ENCODE peak calls at places on chromosomes 13 and 19, in five cellular contexts. One of them, this sample, is unnamed.

GRCh38 chr19:14475251-14476073 is at the start of gene PTGER1:
- DNase-seq in H1: no peak
- DNase-seq in fibroblast of villous mesenchyme: peak
- DNase-seq in astrocyte: no peak
- DNase-seq in body of pancreas: no peak
- DNase-seq in this sample: no peak

GRCh38 chr13:106182404-106182803 is 353.1 kb downstream of the EFNB2 start:
- DNase-seq in H1: no peak
- DNase-seq in fibroblast of villous mesenchyme: peak
- DNase-seq in astrocyte: peak
- DNase-seq in body of pancreas: no peak
- DNase-seq in this sample: no peak

GRCh38 chr19:19817357-19817756 is 4.2 kb downstream of the ZNF506 start:
- DNase-seq in H1: no peak
- DNase-seq in fibroblast of villous mesenchyme: no peak
- DNase-seq in astrocyte: no peak
- DNase-seq in body of pancreas: no peak
- DNase-seq in this sample: no peak

GRCh38 chr19:1163934-1164683 is 10.0 kb downstream of the SBNO2 start:
- DNase-seq in fibroblast of villous mesenchyme: no peak
- DNase-seq in astrocyte: no peak
- DNase-seq in H1: no peak
- DNase-seq in body of pancreas: no peak
- DNase-seq in this sample: peak

GRCh38 chr13:49645451-49645850 is 17.1 kb downstream of the ARL11 start:
- DNase-seq in astrocyte: no peak
- DNase-seq in body of pancreas: no peak
- DNase-seq in fibroblast of villous mesenchyme: peak
- DNase-seq in H1: no peak
- DNase-seq in this sample: no peak

GRCh38 chr13:41960700-41961697 is at the start of gene VWA8:
- DNase-seq in H1: peak
- DNase-seq in fibroblast of villous mesenchyme: peak
- DNase-seq in body of pancreas: peak
- DNase-seq in astrocyte: peak
- DNase-seq in this sample: peak

GRCh38 chr13:51178456-51179074 is 43.6 kb upstream of the FAM124A start:
- DNase-seq in fibroblast of villous mesenchyme: no peak
- DNase-seq in body of pancreas: no peak
- DNase-seq in H1: no peak
- DNase-seq in astrocyte: no peak
- DNase-seq in this sample: no peak

GRCh38 chr19:39384839-39385568 is 5.9 kb downstream of the PAF1 start:
- DNase-seq in body of pancreas: no peak
- DNase-seq in H1: no peak
- DNase-seq in fibroblast of villous mesenchyme: no peak
- DNase-seq in astrocyte: no peak
- DNase-seq in this sample: no peak

GRCh38 chr13:24693862-24694471 is 13.8 kb downstream of the ATP12A start:
- DNase-seq in H1: no peak
- DNase-seq in body of pancreas: peak
- DNase-seq in fibroblast of villous mesenchyme: peak
- DNase-seq in astrocyte: no peak
- DNase-seq in this sample: peak

GRCh38 chr13:23679214-23679613 is 109.0 kb downstream of the TNFRSF19 start:
- DNase-seq in H1: no peak
- DNase-seq in astrocyte: peak
- DNase-seq in body of pancreas: peak
- DNase-seq in fibroblast of villous mesenchyme: peak
- DNase-seq in this sample: no peak

GRCh38 chr19:53909471-53910169 is 542 bp downstream of the CACNG7 start:
- DNase-seq in fibroblast of villous mesenchyme: no peak
- DNase-seq in body of pancreas: no peak
- DNase-seq in astrocyte: no peak
- DNase-seq in H1: no peak
- DNase-seq in this sample: no peak

GRCh38 chr19:53908106-53908932 is 759 bp upstream of the CACNG7 start:
- DNase-seq in astrocyte: peak
- DNase-seq in H1: no peak
- DNase-seq in fibroblast of villous mesenchyme: peak
- DNase-seq in body of pancreas: peak
- DNase-seq in this sample: no peak

GRCh38 chr19:53907690-53908089 is 1.4 kb upstream of the CACNG7 start:
- DNase-seq in body of pancreas: no peak
- DNase-seq in fibroblast of villous mesenchyme: no peak
- DNase-seq in H1: no peak
- DNase-seq in astrocyte: no peak
- DNase-seq in this sample: no peak

GRCh38 chr19:53908933-53909415 is at the start of gene CACNG7:
- DNase-seq in body of pancreas: no peak
- DNase-seq in astrocyte: no peak
- DNase-seq in H1: no peak
- DNase-seq in fibroblast of villous mesenchyme: no peak
- DNase-seq in this sample: no peak

DNA sequence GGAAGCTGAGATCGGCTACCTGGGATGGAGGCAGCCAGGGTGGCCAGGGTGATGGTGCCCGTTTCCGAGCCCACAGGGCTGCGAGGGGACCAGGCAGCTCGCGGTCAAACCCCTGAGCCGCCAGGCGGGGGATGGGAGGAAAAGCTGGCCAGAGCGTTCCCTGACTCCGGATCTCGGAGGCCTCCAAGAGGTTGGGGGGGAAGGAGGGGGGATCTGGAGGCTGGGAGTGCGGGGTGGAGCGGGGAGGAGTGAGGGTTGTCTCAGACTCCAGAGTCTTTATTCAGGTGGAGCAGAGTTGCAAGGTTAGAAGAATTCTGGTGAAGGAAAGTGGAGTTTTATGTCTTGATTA is 1.1 kb downstream of the CACNG7 start:
- DNase-seq in fibroblast of villous mesenchyme: no peak
- DNase-seq in body of pancreas: no peak
- DNase-seq in astrocyte: no peak
- DNase-seq in H1: no peak
- DNase-seq in this sample: no peak
- H3K4me3 ChIP-seq in fibroblast of villous mesenchyme: peak
- H3K4me3 ChIP-seq in body of pancreas: no peak
- H3K4me3 ChIP-seq in astrocyte: peak
- H3K4me3 ChIP-seq in H1: peak
- H3K4me3 ChIP-seq in this sample: no peak

DNA sequence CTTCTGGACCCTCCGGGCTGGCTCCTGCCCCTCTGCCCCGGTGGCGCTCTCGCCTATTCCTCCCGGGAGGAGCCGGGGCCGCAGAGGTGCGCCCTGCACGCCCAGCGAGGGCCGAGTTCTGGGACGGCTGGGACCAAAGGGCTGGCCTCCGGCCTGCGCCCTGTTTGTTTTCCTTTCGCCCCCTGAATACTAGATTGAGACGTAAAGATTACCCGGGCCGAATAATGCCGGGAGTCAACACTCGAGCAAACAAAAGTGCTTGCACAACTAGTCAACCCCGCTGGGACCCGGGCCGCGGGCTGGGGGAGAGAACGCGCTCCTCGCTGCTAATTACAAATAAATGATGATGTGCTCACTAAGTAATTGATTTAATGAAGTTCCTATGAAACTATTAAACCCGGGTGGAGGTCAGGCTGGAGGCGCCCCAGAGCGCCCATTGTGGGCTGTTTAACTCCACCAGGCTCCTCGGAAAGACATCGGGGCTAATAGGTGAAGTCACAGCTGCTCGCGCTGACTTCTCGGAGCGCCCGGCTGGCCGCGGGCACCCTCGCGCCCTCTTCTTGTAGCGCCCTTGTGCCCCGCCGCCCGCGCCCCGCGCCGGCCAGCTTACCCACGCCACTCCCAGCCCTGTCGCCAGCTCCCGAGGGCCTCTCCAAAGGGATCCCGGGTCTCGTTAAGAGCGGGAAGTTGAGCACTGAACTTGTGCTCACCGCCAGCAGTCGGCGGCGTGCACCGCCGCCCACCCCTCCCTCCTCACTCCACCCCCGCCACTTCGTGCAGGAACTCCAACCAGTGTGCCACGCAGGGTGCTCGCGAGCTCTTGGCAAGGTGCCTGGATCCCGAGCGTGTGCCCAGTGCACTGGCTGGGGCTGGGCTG is 14.9 kb downstream of the ZIC5 start:
- DNase-seq in body of pancreas: no peak
- DNase-seq in H1: no peak
- DNase-seq in astrocyte: no peak
- DNase-seq in fibroblast of villous mesenchyme: no peak
- DNase-seq in this sample: no peak
- H3K4me3 ChIP-seq in body of pancreas: no peak
- H3K4me3 ChIP-seq in H1: peak
- H3K4me3 ChIP-seq in astrocyte: peak
- H3K4me3 ChIP-seq in fibroblast of villous mesenchyme: no peak
- H3K4me3 ChIP-seq in this sample: no peak

GRCh38 chr13:30572859-30573275 is 44.9 kb upstream of the USPL1 start:
- DNase-seq in body of pancreas: peak
- DNase-seq in astrocyte: peak
- DNase-seq in fibroblast of villous mesenchyme: peak
- DNase-seq in H1: no peak
- DNase-seq in this sample: no peak
- H3K4me3 ChIP-seq in body of pancreas: no peak
- H3K4me3 ChIP-seq in astrocyte: peak
- H3K4me3 ChIP-seq in fibroblast of villous mesenchyme: peak
- H3K4me3 ChIP-seq in H1: no peak
- H3K4me3 ChIP-seq in this sample: peak

DNA sequence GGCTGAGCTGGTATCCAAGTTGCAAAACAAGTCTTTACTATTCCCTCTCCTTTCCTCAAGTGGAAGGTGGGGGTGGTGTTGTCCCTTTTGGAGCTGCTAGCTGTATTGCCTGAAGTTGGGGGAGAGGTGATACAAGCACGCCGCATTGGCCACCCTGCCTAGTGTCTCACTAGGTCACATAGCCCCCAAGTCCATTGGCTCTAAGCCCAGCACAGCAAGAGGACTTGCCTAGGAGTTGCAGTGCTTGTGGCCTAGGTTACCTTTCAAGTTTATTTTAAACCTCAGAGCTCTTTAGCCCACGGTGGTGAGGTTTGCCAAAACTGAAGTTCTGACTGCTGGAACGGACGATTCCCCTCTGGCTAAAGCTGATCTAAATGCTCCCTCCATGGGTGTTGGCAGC is 5.3 kb upstream of the DNAJC3 start:
- DNase-seq in body of pancreas: no peak
- DNase-seq in fibroblast of villous mesenchyme: no peak
- DNase-seq in H1: no peak
- DNase-seq in astrocyte: no peak
- DNase-seq in this sample: no peak
- H3K4me3 ChIP-seq in body of pancreas: no peak
- H3K4me3 ChIP-seq in fibroblast of villous mesenchyme: no peak
- H3K4me3 ChIP-seq in H1: no peak
- H3K4me3 ChIP-seq in astrocyte: no peak
- H3K4me3 ChIP-seq in this sample: no peak

DNA sequence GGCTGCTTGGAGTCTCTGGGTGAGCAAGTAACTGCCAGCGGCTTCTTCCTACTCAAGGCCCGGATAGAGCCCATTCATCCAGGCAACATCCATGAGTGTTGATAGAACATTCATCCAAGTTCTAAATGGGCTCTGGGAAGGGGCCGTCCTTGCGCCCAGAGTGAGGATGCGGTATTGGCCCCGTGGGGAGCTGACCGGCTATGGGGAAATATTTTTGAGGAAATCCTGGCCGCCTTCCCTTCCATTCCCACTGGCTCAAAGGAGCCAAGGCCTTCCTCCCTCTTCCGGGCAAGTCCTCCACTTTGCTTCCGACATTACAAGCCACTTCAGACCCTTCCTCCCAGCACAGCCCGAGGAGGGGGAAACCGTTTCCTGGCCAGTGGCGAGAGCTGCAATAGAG is 37.7 kb downstream of the C13orf46 start:
- DNase-seq in astrocyte: no peak
- DNase-seq in H1: no peak
- DNase-seq in body of pancreas: no peak
- DNase-seq in fibroblast of villous mesenchyme: no peak
- DNase-seq in this sample: no peak
- H3K4me3 ChIP-seq in astrocyte: no peak
- H3K4me3 ChIP-seq in H1: no peak
- H3K4me3 ChIP-seq in body of pancreas: no peak
- H3K4me3 ChIP-seq in fibroblast of villous mesenchyme: no peak
- H3K4me3 ChIP-seq in this sample: no peak

DNA sequence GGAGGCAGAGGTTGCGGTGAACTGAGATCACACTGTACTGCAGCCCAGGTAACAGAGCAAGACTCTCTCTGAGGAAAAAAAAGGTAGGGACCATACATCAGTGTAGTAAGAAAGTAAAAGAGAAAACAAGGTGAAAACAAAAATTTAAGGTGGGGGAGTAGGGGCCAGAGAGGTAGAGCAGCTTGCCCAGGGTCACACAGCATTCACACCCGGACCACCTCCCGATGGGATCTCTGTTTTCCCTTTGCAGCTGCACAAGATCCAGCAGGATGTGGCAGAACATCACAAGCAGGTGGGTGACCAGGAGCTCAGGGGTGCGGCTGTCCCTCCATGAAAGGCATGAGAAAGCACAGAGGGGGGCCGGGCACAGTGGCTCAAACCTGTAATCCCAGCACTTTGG is 4.5 kb downstream of the TLE6 start:
- DNase-seq in fibroblast of villous mesenchyme: no peak
- DNase-seq in astrocyte: no peak
- DNase-seq in body of pancreas: no peak
- DNase-seq in H1: no peak
- DNase-seq in this sample: no peak
- H3K4me3 ChIP-seq in fibroblast of villous mesenchyme: no peak
- H3K4me3 ChIP-seq in astrocyte: no peak
- H3K4me3 ChIP-seq in body of pancreas: no peak
- H3K4me3 ChIP-seq in H1: no peak
- H3K4me3 ChIP-seq in this sample: no peak

DNA sequence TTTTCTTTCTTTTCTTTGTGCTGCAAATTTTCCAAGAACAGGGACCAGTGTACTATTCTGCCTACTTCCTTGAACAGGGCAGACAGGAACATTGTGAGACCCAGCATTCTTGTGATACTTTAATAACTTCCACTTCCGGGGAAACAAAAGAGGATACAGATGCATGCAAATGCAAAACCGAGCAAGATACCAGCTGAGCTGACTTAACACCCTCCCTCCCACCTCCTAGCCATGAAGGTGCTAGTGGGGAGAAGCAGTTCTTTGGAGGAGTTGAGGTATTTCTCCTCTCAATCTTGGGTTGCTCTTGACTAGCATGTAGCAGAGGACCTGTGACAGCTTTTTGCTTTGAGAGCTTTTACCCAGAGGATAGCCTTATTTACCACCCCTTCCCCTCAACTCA is 111.2 kb downstream of the KLF5 start:
- DNase-seq in astrocyte: no peak
- DNase-seq in body of pancreas: no peak
- DNase-seq in fibroblast of villous mesenchyme: no peak
- DNase-seq in H1: no peak
- DNase-seq in this sample: no peak
- H3K4me3 ChIP-seq in astrocyte: no peak
- H3K4me3 ChIP-seq in body of pancreas: no peak
- H3K4me3 ChIP-seq in fibroblast of villous mesenchyme: no peak
- H3K4me3 ChIP-seq in H1: no peak
- H3K4me3 ChIP-seq in this sample: no peak

GRCh38 chr19:7351861-7352260 is 3.1 kb downstream of the ARHGEF18 start:
- DNase-seq in body of pancreas: no peak
- DNase-seq in fibroblast of villous mesenchyme: no peak
- DNase-seq in H1: no peak
- DNase-seq in astrocyte: no peak
- DNase-seq in this sample: no peak
- H3K4me3 ChIP-seq in body of pancreas: no peak
- H3K4me3 ChIP-seq in fibroblast of villous mesenchyme: no peak
- H3K4me3 ChIP-seq in H1: no peak
- H3K4me3 ChIP-seq in astrocyte: no peak
- H3K4me3 ChIP-seq in this sample: no peak